ENCODE peak calls at places on chromosomes 12 and 14, in five cellular contexts. G is MCF 10A; A is stimulated activated CD8-positive, alpha-beta memory T cell treated with anti-CD3 and anti-CD28 coated beads, Interleukin-15, amount 100 ng/mL, for 24 hours; J is fibroblast of lung; X is fibroblast of pulmonary artery. R is an unnamed sample.

GRCh38 chr12:14167005-14167628 is 185.7 kb upstream of the GRIN2B start:
- DNase-seq in J (peak), A (peak), G (peak), X (peak), R (peak)

GRCh38 chr14:39055786-39056474 is 47.1 kb downstream of the SEC23A start:
- DNase-seq in A (no peak), G (peak), J (peak), X (no peak), R (no peak)

GRCh38 chr14:22547309-22547947 is 41.6 kb downstream of the DAD1 start:
- DNase-seq in X (no peak), G (no peak), J (no peak), A (no peak), R (peak)

GRCh38 chr12:3683670-3684069 is 69.2 kb downstream of the CRACR2A start:
- DNase-seq in J (peak), A (no peak), G (peak), X (peak), R (no peak)

GRCh38 chr12:64618953-64619590 is 8.8 kb downstream of the RASSF3 start:
- DNase-seq in J (peak), X (peak), G (peak), A (no peak), R (peak)

GRCh38 chr12:22625671-22626251 is 790 bp downstream of the ETNK1 start:
- DNase-seq in J (peak), G (peak), A (no peak), X (peak), R (peak)

GRCh38 chr12:1439687-1440086 is 154.7 kb downstream of the FBXL14 start:
- DNase-seq in X (no peak), A (no peak), G (no peak), J (no peak), R (no peak)

GRCh38 chr12:104458645-104459555 is 2.2 kb downstream of the CHST11 start:
- DNase-seq in G (peak), A (no peak), X (peak), J (peak), R (no peak)

GRCh38 chr12:128867466-128867865 is 14.2 kb downstream of the GLT1D1 start:
- DNase-seq in A (no peak), J (no peak), X (no peak), G (no peak), R (no peak)

GRCh38 chr12:262817-263216 is at the start of gene SLC6A13:
- DNase-seq in G (no peak), J (peak), A (no peak), X (no peak), R (no peak)

GRCh38 chr12:45138609-45139008 is 77.3 kb upstream of the ANO6 start:
- DNase-seq in G (no peak), J (no peak), A (no peak), X (no peak), R (no peak)

GRCh38 chr14:23403908-23404307 is 4.2 kb downstream of the MYH6 start:
- DNase-seq in G (no peak), J (no peak), X (no peak), A (no peak), R (no peak)

GRCh38 chr12:57738661-57739237 is at the start of gene AGAP2:
- DNase-seq in A (no peak), G (no peak), X (no peak), J (peak), R (no peak)

GRCh38 chr12:53063708-53064612 is 14.1 kb downstream of the TNS2 start:
- DNase-seq in J (no peak), G (no peak), A (no peak), X (peak), R (peak)

GRCh38 chr12:51247523-51248206 is 9.0 kb downstream of the DAZAP2 start:
- DNase-seq in J (no peak), G (no peak), A (no peak), X (no peak), R (no peak)